ENCODE peak calls at places on chromosomes 4 and X, in six cellular contexts. One of them, this sample, is unnamed.
A peak's percentile ranks its signal among the peaks of the same experiment; 100 is the strongest.

GRCh38 chr4:182600093-182600492 is 317.1 kb downstream of the DCTD start:
- DNase-seq in naive thymus-derived CD4-positive, alpha-beta T cell: no peak
- DNase-seq in HCT116: no peak
- DNase-seq in cardiac muscle cell: no peak
- DNase-seq in astrocyte: peak; percentile 58
- DNase-seq in ascending aorta: no peak
- DNase-seq in this sample: no peak

GRCh38 chrX:24465524-24465850 is 401 bp downstream of the PDK3 start:
- DNase-seq in ascending aorta: no peak
- DNase-seq in astrocyte: no peak
- DNase-seq in naive thymus-derived CD4-positive, alpha-beta T cell: peak; percentile 7
- DNase-seq in cardiac muscle cell: no peak
- DNase-seq in HCT116: no peak
- DNase-seq in this sample: no peak

GRCh38 chr4:128191115-128191897 is 96.3 kb downstream of the PGRMC2 start:
- DNase-seq in cardiac muscle cell: peak; percentile 81
- DNase-seq in ascending aorta: peak; percentile 74
- DNase-seq in astrocyte: peak; percentile 39
- DNase-seq in HCT116: peak; percentile 37
- DNase-seq in naive thymus-derived CD4-positive, alpha-beta T cell: peak; percentile 49
- DNase-seq in this sample: peak; percentile 22

GRCh38 chr4:23856630-23857029 is 33.2 kb downstream of the PPARGC1A start:
- DNase-seq in ascending aorta: no peak
- DNase-seq in HCT116: no peak
- DNase-seq in naive thymus-derived CD4-positive, alpha-beta T cell: no peak
- DNase-seq in astrocyte: peak; percentile 10
- DNase-seq in cardiac muscle cell: peak; percentile 17
- DNase-seq in this sample: no peak

GRCh38 chr4:14149469-14150030 is 522.0 kb upstream of the BOD1L1 start:
- DNase-seq in naive thymus-derived CD4-positive, alpha-beta T cell: no peak
- DNase-seq in HCT116: no peak
- DNase-seq in cardiac muscle cell: peak; percentile 46
- DNase-seq in astrocyte: no peak
- DNase-seq in ascending aorta: no peak
- DNase-seq in this sample: no peak

GRCh38 chr4:108168213-108168671 is 490 bp downstream of the LEF1 start:
- DNase-seq in HCT116: no peak
- DNase-seq in naive thymus-derived CD4-positive, alpha-beta T cell: peak; percentile 54
- DNase-seq in astrocyte: peak; percentile 16
- DNase-seq in cardiac muscle cell: no peak
- DNase-seq in ascending aorta: no peak
- DNase-seq in this sample: no peak

GRCh38 chrX:6735235-6735634 is 200.3 kb upstream of the VCX3A start:
- DNase-seq in HCT116: no peak
- DNase-seq in astrocyte: no peak
- DNase-seq in cardiac muscle cell: no peak
- DNase-seq in naive thymus-derived CD4-positive, alpha-beta T cell: no peak
- DNase-seq in ascending aorta: no peak
- DNase-seq in this sample: no peak

GRCh38 chr4:76984788-76985211 is 35.2 kb downstream of the SEPTIN11 start:
- DNase-seq in naive thymus-derived CD4-positive, alpha-beta T cell: no peak
- DNase-seq in astrocyte: peak; percentile 100
- DNase-seq in ascending aorta: peak; percentile 91
- DNase-seq in HCT116: no peak
- DNase-seq in cardiac muscle cell: peak; percentile 99
- DNase-seq in this sample: no peak

GRCh38 chr4:56976878-56977320 is 507 bp downstream of the NOA1 start:
- DNase-seq in ascending aorta: peak; percentile 66
- DNase-seq in naive thymus-derived CD4-positive, alpha-beta T cell: peak; percentile 39
- DNase-seq in astrocyte: no peak
- DNase-seq in HCT116: peak; percentile 19
- DNase-seq in cardiac muscle cell: no peak
- DNase-seq in this sample: peak; percentile 31

GRCh38 chrX:139194571-139195280 is 335.8 kb upstream of the F9 start:
- DNase-seq in HCT116: no peak
- DNase-seq in astrocyte: peak; percentile 24
- DNase-seq in cardiac muscle cell: no peak
- DNase-seq in naive thymus-derived CD4-positive, alpha-beta T cell: no peak
- DNase-seq in ascending aorta: no peak
- DNase-seq in this sample: peak; percentile 24

GRCh38 chr4:168797738-168798375 is 212.2 kb downstream of the CBR4 start:
- DNase-seq in ascending aorta: no peak
- DNase-seq in cardiac muscle cell: no peak
- DNase-seq in HCT116: no peak
- DNase-seq in astrocyte: no peak
- DNase-seq in naive thymus-derived CD4-positive, alpha-beta T cell: no peak
- DNase-seq in this sample: no peak

GRCh38 chrX:66728818-66729271 is 90.0 kb upstream of the EDA2R start:
- DNase-seq in astrocyte: peak; percentile 16
- DNase-seq in HCT116: no peak
- DNase-seq in naive thymus-derived CD4-positive, alpha-beta T cell: peak; percentile 56
- DNase-seq in ascending aorta: peak; percentile 68
- DNase-seq in cardiac muscle cell: peak; percentile 71
- DNase-seq in this sample: no peak

GRCh38 chr4:134243742-134244713 is 42.4 kb upstream of the PABPC4L start:
- DNase-seq in ascending aorta: no peak
- DNase-seq in cardiac muscle cell: no peak
- DNase-seq in naive thymus-derived CD4-positive, alpha-beta T cell: no peak
- DNase-seq in HCT116: no peak
- DNase-seq in astrocyte: no peak
- DNase-seq in this sample: no peak

GRCh38 chrX:154396948-154397887 is 959 bp upstream of the RPL10 start:
- DNase-seq in cardiac muscle cell: peak; percentile 70
- DNase-seq in naive thymus-derived CD4-positive, alpha-beta T cell: no peak
- DNase-seq in astrocyte: peak; percentile 25
- DNase-seq in HCT116: no peak
- DNase-seq in ascending aorta: peak; percentile 85
- DNase-seq in this sample: no peak

GRCh38 chr4:126081336-126081735 is 766.6 kb downstream of the FAT4 start:
- DNase-seq in astrocyte: no peak
- DNase-seq in ascending aorta: no peak
- DNase-seq in cardiac muscle cell: no peak
- DNase-seq in HCT116: no peak
- DNase-seq in naive thymus-derived CD4-positive, alpha-beta T cell: no peak
- DNase-seq in this sample: no peak

GRCh38 chr4:126086041-126086440 is 771.3 kb downstream of the FAT4 start:
- DNase-seq in cardiac muscle cell: no peak
- DNase-seq in ascending aorta: no peak
- DNase-seq in astrocyte: no peak
- DNase-seq in naive thymus-derived CD4-positive, alpha-beta T cell: no peak
- DNase-seq in HCT116: no peak
- DNase-seq in this sample: no peak
- H3K27ac ChIP-seq in cardiac muscle cell: no peak overlapping the region
- H3K27ac ChIP-seq in ascending aorta: no peak overlapping the region
- H3K27ac ChIP-seq in astrocyte: no peak overlapping the region
- H3K27ac ChIP-seq in naive thymus-derived CD4-positive, alpha-beta T cell: no peak overlapping the region
- H3K27ac ChIP-seq in HCT116: no peak overlapping the region
- H3K27ac ChIP-seq in this sample: no peak overlapping the region

GRCh38 chrX:78513996-78514745 is 145.0 kb downstream of the RTL3 start:
- DNase-seq in naive thymus-derived CD4-positive, alpha-beta T cell: no peak
- DNase-seq in astrocyte: no peak
- DNase-seq in cardiac muscle cell: no peak
- DNase-seq in HCT116: no peak
- DNase-seq in ascending aorta: no peak
- DNase-seq in this sample: no peak

GRCh38 chrX:78514852-78515251 is 144.3 kb downstream of the RTL3 start:
- DNase-seq in ascending aorta: no peak
- DNase-seq in naive thymus-derived CD4-positive, alpha-beta T cell: no peak
- DNase-seq in astrocyte: peak; percentile 4
- DNase-seq in HCT116: no peak
- DNase-seq in cardiac muscle cell: no peak
- DNase-seq in this sample: peak; percentile 40

GRCh38 chrX:78522601-78523000 is 136.5 kb downstream of the RTL3 start:
- DNase-seq in cardiac muscle cell: no peak
- DNase-seq in ascending aorta: no peak
- DNase-seq in astrocyte: no peak
- DNase-seq in naive thymus-derived CD4-positive, alpha-beta T cell: no peak
- DNase-seq in HCT116: no peak
- DNase-seq in this sample: peak; percentile 8

DNA sequence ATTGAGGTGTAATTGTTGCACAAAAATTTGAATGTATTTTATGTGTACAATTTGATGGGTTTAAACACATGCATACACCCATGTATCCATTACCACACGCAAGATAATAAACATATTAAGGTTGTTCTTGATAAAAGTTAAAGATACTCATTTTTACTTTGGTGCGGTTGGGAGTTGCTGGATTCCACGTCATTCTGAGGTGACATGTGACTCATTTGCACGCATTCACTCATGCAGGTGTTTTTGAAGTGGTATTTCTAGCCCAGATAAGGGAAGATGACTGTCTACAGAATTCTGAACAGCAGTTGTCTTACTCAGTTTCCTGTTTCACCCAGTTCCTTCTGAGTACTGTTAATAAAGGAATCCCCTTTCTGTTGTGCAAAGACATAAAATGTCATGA is 142.0 kb downstream of the RTL3 start:
- DNase-seq in HCT116: no peak
- DNase-seq in astrocyte: peak; percentile 52
- DNase-seq in cardiac muscle cell: no peak
- DNase-seq in ascending aorta: no peak
- DNase-seq in naive thymus-derived CD4-positive, alpha-beta T cell: peak; percentile 86
- DNase-seq in this sample: peak; percentile 27
- H3K27ac ChIP-seq in HCT116: no peak overlapping the region
- H3K27ac ChIP-seq in astrocyte: no peak overlapping the region
- H3K27ac ChIP-seq in cardiac muscle cell: no peak overlapping the region
- H3K27ac ChIP-seq in ascending aorta: no peak overlapping the region
- H3K27ac ChIP-seq in naive thymus-derived CD4-positive, alpha-beta T cell: peak overlapping the region; percentile 72
- H3K27ac ChIP-seq in this sample: peak overlapping the region; percentile 75

GRCh38 chr4:41158274-41158673 is 56.1 kb downstream of the APBB2 start:
- DNase-seq in cardiac muscle cell: no peak
- DNase-seq in HCT116: no peak
- DNase-seq in naive thymus-derived CD4-positive, alpha-beta T cell: no peak
- DNase-seq in astrocyte: no peak
- DNase-seq in ascending aorta: no peak
- DNase-seq in this sample: no peak
- H3K27ac ChIP-seq in cardiac muscle cell: no peak overlapping the region
- H3K27ac ChIP-seq in HCT116: peak overlapping the region; percentile 88
- H3K27ac ChIP-seq in naive thymus-derived CD4-positive, alpha-beta T cell: no peak overlapping the region
- H3K27ac ChIP-seq in astrocyte: peak overlapping the region; percentile 82
- H3K27ac ChIP-seq in ascending aorta: no peak overlapping the region
- H3K27ac ChIP-seq in this sample: peak overlapping the region; percentile 96

DNA sequence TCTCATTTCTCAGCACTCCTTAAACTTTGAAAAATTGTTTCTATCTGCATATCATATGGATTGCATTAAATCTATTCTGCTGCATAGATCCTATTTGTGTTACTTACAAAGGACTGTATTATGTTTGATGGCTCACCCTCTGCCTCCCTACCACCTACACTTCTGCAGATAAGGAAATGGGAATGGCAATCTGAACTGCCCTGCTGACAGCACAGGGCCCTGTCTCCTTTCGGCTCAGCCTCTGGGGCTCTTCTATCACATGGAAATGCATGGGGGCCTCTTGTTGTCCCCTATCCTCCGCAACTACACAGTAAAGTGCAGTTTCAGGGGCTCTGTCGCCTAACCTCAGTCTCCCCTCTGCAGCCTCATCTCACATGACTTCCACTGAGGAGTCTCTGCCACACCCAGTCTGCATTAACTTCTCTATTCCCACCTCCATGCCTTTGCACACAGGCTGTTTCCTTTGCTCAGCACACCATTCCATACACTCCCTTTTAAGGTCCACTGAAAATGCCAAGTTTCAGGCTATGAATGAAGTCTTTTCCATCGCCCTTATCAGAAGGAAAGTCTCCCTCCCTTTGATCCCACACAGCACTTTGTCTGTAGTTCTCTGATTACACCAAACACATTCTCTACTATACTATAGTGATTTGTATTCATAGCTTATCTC is 12.5 kb downstream of the RELL1 start:
- DNase-seq in naive thymus-derived CD4-positive, alpha-beta T cell: no peak
- DNase-seq in HCT116: no peak
- DNase-seq in astrocyte: no peak
- DNase-seq in ascending aorta: no peak
- DNase-seq in cardiac muscle cell: no peak
- DNase-seq in this sample: no peak
- H3K27ac ChIP-seq in naive thymus-derived CD4-positive, alpha-beta T cell: no peak overlapping the region
- H3K27ac ChIP-seq in HCT116: no peak overlapping the region
- H3K27ac ChIP-seq in astrocyte: no peak overlapping the region
- H3K27ac ChIP-seq in ascending aorta: no peak overlapping the region
- H3K27ac ChIP-seq in cardiac muscle cell: no peak overlapping the region
- H3K27ac ChIP-seq in this sample: no peak overlapping the region

This sample was measured in epithelial cell of prostate.